ENCODE peak calls at places on chromosomes 12 and 14, in five cellular contexts. Z is GM20000, O is heart left ventricle, K is GM12865, X is left lung. P is an unnamed sample.

GRCh38 chr12:12172106-12172511 is 94.7 kb downstream of the LRP6 start:
- DNase-seq in Z (peak), O (no peak), K (peak), X (no peak), P (no peak)

GRCh38 chr14:75705014-75705413 is 44.0 kb downstream of the TTLL5 start:
- DNase-seq in Z (no peak), O (no peak), K (no peak), X (no peak), P (no peak)

GRCh38 chr12:67223225-67223624 is 45.9 kb upstream of the CAND1 start:
- DNase-seq in Z (no peak), O (no peak), K (peak), X (no peak), P (no peak)

GRCh38 chr12:115325858-115326257 is 641.9 kb upstream of the TBX3 start:
- DNase-seq in Z (no peak), O (no peak), K (no peak), X (no peak), P (no peak)

GRCh38 chr14:97218713-97219355 is 421.7 kb downstream of the VRK1 start:
- DNase-seq in Z (no peak), O (no peak), K (no peak), X (no peak), P (no peak)

GRCh38 chr12:90653051-90653450 is 301.9 kb downstream of the CCER1 start:
- DNase-seq in Z (no peak), O (no peak), K (no peak), X (no peak), P (no peak)

GRCh38 chr14:67553547-67553946 is 20.5 kb downstream of the PLEKHH1 start:
- DNase-seq in Z (no peak), O (no peak), K (no peak), X (no peak), P (no peak)

GRCh38 chr12:107894589-107894988 is 120.1 kb downstream of the ASCL4 start:
- DNase-seq in Z (no peak), O (no peak), K (no peak), X (no peak), P (no peak)

GRCh38 chr14:99885649-99885958 is 92.4 kb downstream of the EML1 start:
- DNase-seq in Z (no peak), O (no peak), K (no peak), X (no peak), P (no peak)
- TF ChIP-seq CTCF in Z (no peak), O (no peak), K (no peak), X (peak), P (peak)

GRCh38 chr12:75087656-75088055 is 122.0 kb downstream of the KCNC2 start:
- DNase-seq in Z (no peak), O (no peak), K (no peak), X (no peak), P (no peak)
- TF ChIP-seq CTCF in Z (no peak), O (no peak), K (no peak), X (no peak), P (no peak)

DNA sequence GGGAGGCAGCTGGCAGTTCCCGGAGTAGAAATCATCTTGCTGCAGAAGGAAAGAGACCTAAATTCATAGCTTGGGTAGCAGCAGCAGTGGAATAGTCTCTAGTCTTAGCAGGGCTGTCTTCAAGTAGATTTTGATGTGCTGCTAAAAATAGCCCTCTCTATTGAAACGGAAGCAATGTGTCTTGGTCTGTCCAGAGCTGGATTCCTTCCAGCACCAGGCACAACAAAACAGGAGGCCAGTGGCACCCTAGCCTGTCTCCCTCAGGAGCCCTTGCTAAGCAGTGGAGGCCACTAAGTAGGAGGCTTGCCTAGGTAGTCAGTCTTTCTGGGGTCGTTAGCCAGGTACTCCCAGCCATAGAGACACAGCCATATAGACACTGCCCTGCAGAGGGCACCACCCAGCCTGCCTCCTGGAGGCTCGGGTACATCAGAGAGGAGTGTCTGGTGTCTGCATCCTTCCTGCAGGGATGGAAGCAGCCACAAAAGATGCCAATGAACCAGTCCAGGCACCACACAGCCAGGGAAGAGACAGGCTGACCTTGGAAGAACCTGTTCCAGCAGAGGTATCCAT is 97.5 kb downstream of the CRACR2A start:
- DNase-seq in Z (peak), O (no peak), K (peak), X (no peak), P (no peak)
- TF ChIP-seq CTCF in Z (peak), O (peak), K (peak), X (no peak), P (peak)

GRCh38 chr12:103303484-103303883 is 192.3 kb downstream of the C12orf42 start:
- DNase-seq in Z (no peak), O (no peak), K (no peak), X (no peak), P (no peak)

GRCh38 chr12:103301642-103302620 is 193.8 kb downstream of the C12orf42 start:
- DNase-seq in Z (no peak), O (no peak), K (no peak), X (no peak), P (no peak)
- TF ChIP-seq CTCF in Z (no peak), O (no peak), K (no peak), X (no peak), P (no peak)

GRCh38 chr14:53613404-53614253 is 343.0 kb downstream of the BMP4 start:
- DNase-seq in Z (peak), O (no peak), K (peak), X (no peak), P (no peak)
- TF ChIP-seq CTCF in Z (no peak), O (no peak), K (no peak), X (no peak), P (no peak)

DNA sequence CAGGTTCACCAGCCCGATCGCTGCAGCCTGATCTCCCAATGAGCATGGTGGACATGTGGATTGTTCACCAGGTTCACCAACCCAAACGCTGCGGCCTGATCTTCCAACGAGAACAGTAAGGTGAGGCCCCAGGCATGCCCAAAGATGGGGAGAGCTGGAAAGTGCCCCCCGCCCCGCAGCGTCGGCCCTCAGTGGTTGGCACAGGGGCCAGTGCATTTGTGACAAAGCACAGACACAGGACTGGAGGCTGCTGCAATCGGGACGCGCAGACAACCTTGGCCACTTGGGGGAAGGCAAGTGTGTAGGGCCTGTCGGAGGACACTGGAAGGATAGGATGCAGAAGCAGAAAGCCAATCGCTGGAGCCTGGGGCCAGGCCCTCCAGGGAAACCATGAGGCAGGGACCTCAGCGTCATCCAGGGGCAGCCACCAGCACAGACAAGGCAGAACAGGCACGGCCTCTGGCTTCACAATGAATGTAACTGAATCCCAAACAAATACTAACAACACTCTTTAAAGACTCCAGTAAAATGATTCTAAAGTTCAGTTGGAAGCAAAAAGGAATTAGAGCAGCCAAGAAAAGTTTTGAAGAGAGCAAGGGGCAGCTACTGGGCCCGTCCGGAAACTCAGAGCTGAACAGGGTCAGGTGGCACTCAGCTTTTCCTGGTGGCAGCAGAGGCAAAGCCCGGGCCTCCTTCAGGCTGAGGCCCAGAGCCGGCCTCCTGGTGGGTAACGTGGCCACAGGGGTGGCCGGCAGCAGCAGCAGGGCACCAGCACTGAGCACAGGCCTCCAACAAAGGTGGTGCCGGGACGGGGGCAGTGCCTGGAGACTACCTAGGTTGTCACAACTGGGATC is 13.3 kb downstream of the BRF1 start:
- DNase-seq in Z (no peak), O (no peak), K (no peak), X (no peak), P (no peak)
- TF ChIP-seq CTCF in Z (no peak), O (no peak), K (no peak), X (no peak), P (no peak)

GRCh38 chr12:51517800-51518199 is 73.2 kb upstream of the SCN8A start:
- DNase-seq in Z (no peak), O (no peak), K (no peak), X (no peak), P (no peak)
- TF ChIP-seq CTCF in Z (no peak), O (no peak), K (no peak), X (no peak), P (no peak)